ENCODE peak calls at places on chromosome 7, in four cellular contexts. One of them, this sample, is unnamed.

GRCh38 chr7:140656548-140657515 is 15.9 kb upstream of the ADCK2 start:
- DNase-seq in PC-3: peak
- DNase-seq in IMR-90: peak
- DNase-seq in ovary: no peak
- DNase-seq in this sample: no peak

GRCh38 chr7:115782716-115783460 is 247.7 kb downstream of the TFEC start:
- DNase-seq in ovary: no peak
- DNase-seq in PC-3: no peak
- DNase-seq in IMR-90: no peak
- DNase-seq in this sample: no peak

GRCh38 chr7:41993173-41993867 is 243.7 kb downstream of the GLI3 start:
- DNase-seq in PC-3: no peak
- DNase-seq in IMR-90: peak
- DNase-seq in ovary: no peak
- DNase-seq in this sample: no peak

GRCh38 chr7:87735360-87735759 is 107.2 kb downstream of the RUNDC3B start:
- DNase-seq in ovary: no peak
- DNase-seq in IMR-90: no peak
- DNase-seq in PC-3: no peak
- DNase-seq in this sample: no peak

GRCh38 chr7:133023370-133024075 is 58.4 kb downstream of the CHCHD3 start:
- DNase-seq in ovary: no peak
- DNase-seq in IMR-90: no peak
- DNase-seq in PC-3: no peak
- DNase-seq in this sample: no peak

GRCh38 chr7:114070246-114070645 is 151.4 kb upstream of the PPP1R3A start:
- DNase-seq in ovary: no peak
- DNase-seq in PC-3: no peak
- DNase-seq in IMR-90: no peak
- DNase-seq in this sample: no peak

GRCh38 chr7:3260425-3260762 is 40.7 kb upstream of the SDK1 start:
- DNase-seq in ovary: peak
- DNase-seq in PC-3: no peak
- DNase-seq in IMR-90: peak
- DNase-seq in this sample: no peak

GRCh38 chr7:1818581-1819200 is 148.6 kb downstream of the ELFN1 start:
- DNase-seq in PC-3: no peak
- DNase-seq in IMR-90: no peak
- DNase-seq in ovary: no peak
- DNase-seq in this sample: no peak

GRCh38 chr7:66741-67140 is 125.6 kb upstream of the FAM20C start:
- DNase-seq in PC-3: no peak
- DNase-seq in ovary: no peak
- DNase-seq in IMR-90: no peak
- DNase-seq in this sample: no peak

GRCh38 chr7:134431805-134432204 is 27.1 kb downstream of the AKR1B1 start:
- DNase-seq in PC-3: peak
- DNase-seq in ovary: no peak
- DNase-seq in IMR-90: no peak
- DNase-seq in this sample: no peak

GRCh38 chr7:137005873-137006272 is 137.4 kb downstream of the CHRM2 start:
- DNase-seq in ovary: no peak
- DNase-seq in PC-3: peak
- DNase-seq in IMR-90: no peak
- DNase-seq in this sample: no peak

GRCh38 chr7:12389089-12389700 is 14.5 kb downstream of the VWDE start:
- DNase-seq in ovary: no peak
- DNase-seq in PC-3: peak
- DNase-seq in IMR-90: peak
- DNase-seq in this sample: no peak

GRCh38 chr7:2084331-2084730 is 148.4 kb downstream of the MAD1L1 start:
- DNase-seq in IMR-90: no peak
- DNase-seq in PC-3: no peak
- DNase-seq in ovary: no peak
- DNase-seq in this sample: no peak

GRCh38 chr7:4201566-4201965 is 480.5 kb upstream of the FOXK1 start:
- DNase-seq in IMR-90: no peak
- DNase-seq in PC-3: no peak
- DNase-seq in ovary: no peak
- DNase-seq in this sample: no peak

GRCh38 chr7:121620206-121620605 is 224.1 kb upstream of the FAM3C start:
- DNase-seq in IMR-90: no peak
- DNase-seq in PC-3: no peak
- DNase-seq in ovary: no peak
- DNase-seq in this sample: no peak

GRCh38 chr7:35707422-35707821 is 12.5 kb upstream of the HERPUD2 start:
- DNase-seq in IMR-90: peak
- DNase-seq in PC-3: peak
- DNase-seq in ovary: no peak
- DNase-seq in this sample: no peak

GRCh38 chr7:151091988-151092387 is 5.7 kb downstream of the AGAP3 start:
- DNase-seq in IMR-90: no peak
- DNase-seq in PC-3: no peak
- DNase-seq in ovary: no peak
- DNase-seq in this sample: no peak

GRCh38 chr7:138813945-138814344 is 15.9 kb upstream of the ATP6V0A4 start:
- DNase-seq in IMR-90: no peak
- DNase-seq in PC-3: no peak
- DNase-seq in ovary: no peak
- DNase-seq in this sample: no peak

GRCh38 chr7:144513332-144513731 is 109.8 kb upstream of the NOBOX start:
- DNase-seq in PC-3: peak
- DNase-seq in IMR-90: no peak
- DNase-seq in ovary: no peak
- DNase-seq in this sample: no peak

GRCh38 chr7:123148813-123149212 is 51.0 kb downstream of the SLC13A1 start:
- DNase-seq in PC-3: peak
- DNase-seq in ovary: no peak
- DNase-seq in IMR-90: no peak
- DNase-seq in this sample: no peak

GRCh38 chr7:1543826-1544177 is 12.2 kb downstream of the TMEM184A start:
- DNase-seq in PC-3: no peak
- DNase-seq in ovary: no peak
- DNase-seq in IMR-90: no peak
- DNase-seq in this sample: no peak

GRCh38 chr7:44072364-44073231 is 7.2 kb upstream of the PGAM2 start:
- DNase-seq in PC-3: peak
- DNase-seq in IMR-90: peak
- DNase-seq in ovary: peak
- DNase-seq in this sample: peak

GRCh38 chr7:69402696-69403095 is 195.6 kb upstream of the AUTS2 start:
- DNase-seq in IMR-90: no peak
- DNase-seq in ovary: no peak
- DNase-seq in PC-3: no peak
- DNase-seq in this sample: no peak

GRCh38 chr7:69403169-69403568 is 195.1 kb upstream of the AUTS2 start:
- DNase-seq in ovary: no peak
- DNase-seq in IMR-90: no peak
- DNase-seq in PC-3: no peak
- DNase-seq in this sample: no peak

GRCh38 chr7:69395072-69395714 is 203.1 kb upstream of the AUTS2 start:
- DNase-seq in ovary: no peak
- DNase-seq in PC-3: no peak
- DNase-seq in IMR-90: no peak
- DNase-seq in this sample: no peak

GRCh38 chr7:69399038-69399800 is 199.1 kb upstream of the AUTS2 start:
- DNase-seq in IMR-90: no peak
- DNase-seq in PC-3: no peak
- DNase-seq in ovary: no peak
- DNase-seq in this sample: no peak
- H3K27ac ChIP-seq in IMR-90: no peak
- H3K27ac ChIP-seq in PC-3: no peak
- H3K27ac ChIP-seq in ovary: no peak
- H3K27ac ChIP-seq in this sample: no peak

DNA sequence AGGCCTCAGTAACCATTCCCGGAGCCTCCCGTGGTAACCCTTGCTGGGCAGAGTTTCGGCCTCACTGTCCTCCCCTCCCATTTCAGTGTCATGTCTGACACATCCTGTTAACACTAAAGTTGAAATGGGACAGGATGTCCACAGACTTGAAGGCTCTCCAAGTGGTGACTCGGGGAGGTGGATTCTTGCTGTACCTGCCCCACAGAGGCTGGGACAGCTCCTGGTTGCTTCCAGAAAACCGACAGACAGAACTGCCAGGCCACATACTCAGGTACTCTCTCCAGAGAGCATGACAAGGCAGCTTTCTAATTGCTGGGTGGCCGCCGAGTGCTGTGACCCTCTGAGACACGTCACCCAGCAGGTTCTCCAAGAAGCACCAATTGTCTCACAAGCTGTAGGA is 17.9 kb upstream of the CYTH3 start:
- DNase-seq in IMR-90: peak
- DNase-seq in PC-3: peak
- DNase-seq in ovary: no peak
- DNase-seq in this sample: no peak
- H3K27ac ChIP-seq in IMR-90: no peak
- H3K27ac ChIP-seq in PC-3: peak
- H3K27ac ChIP-seq in ovary: no peak
- H3K27ac ChIP-seq in this sample: peak

DNA sequence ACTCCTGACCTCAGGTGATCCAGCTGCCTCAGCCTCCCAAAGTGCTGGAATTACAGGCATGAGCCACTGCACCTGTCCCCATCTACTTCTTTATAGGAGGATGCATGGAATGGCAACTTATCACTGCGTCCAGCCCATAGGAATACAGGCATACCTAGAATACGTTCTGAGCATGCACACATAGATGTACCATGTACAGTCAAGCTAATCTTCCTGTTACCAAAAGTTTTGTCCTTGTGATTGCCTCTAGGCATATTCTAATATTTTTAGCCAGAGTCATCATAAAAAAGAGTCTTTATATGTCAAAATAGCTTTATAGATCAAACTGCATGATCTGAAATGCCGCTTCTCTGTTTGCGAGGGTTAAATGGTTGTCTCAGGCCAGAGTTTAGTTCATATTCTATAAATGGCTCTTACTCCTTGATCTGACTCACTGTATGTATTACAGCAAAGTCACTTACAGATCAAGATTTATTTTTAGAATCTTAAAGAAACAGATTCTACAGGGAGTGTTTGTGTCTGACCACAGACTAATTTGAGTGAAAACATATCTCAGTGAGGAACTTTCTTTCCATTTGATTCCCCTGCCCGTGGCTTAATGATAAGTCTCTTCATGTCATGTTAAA is 210.9 kb downstream of the CREB5 start:
- DNase-seq in PC-3: peak
- DNase-seq in ovary: no peak
- DNase-seq in IMR-90: peak
- DNase-seq in this sample: no peak
- H3K27ac ChIP-seq in PC-3: no peak
- H3K27ac ChIP-seq in ovary: no peak
- H3K27ac ChIP-seq in IMR-90: no peak
- H3K27ac ChIP-seq in this sample: peak

GRCh38 chr7:158541330-158542010 is 46.2 kb downstream of the PTPRN2 start:
- DNase-seq in PC-3: no peak
- DNase-seq in ovary: no peak
- DNase-seq in IMR-90: no peak
- DNase-seq in this sample: no peak
- H3K27ac ChIP-seq in PC-3: no peak
- H3K27ac ChIP-seq in ovary: no peak
- H3K27ac ChIP-seq in IMR-90: no peak
- H3K27ac ChIP-seq in this sample: no peak

DNA sequence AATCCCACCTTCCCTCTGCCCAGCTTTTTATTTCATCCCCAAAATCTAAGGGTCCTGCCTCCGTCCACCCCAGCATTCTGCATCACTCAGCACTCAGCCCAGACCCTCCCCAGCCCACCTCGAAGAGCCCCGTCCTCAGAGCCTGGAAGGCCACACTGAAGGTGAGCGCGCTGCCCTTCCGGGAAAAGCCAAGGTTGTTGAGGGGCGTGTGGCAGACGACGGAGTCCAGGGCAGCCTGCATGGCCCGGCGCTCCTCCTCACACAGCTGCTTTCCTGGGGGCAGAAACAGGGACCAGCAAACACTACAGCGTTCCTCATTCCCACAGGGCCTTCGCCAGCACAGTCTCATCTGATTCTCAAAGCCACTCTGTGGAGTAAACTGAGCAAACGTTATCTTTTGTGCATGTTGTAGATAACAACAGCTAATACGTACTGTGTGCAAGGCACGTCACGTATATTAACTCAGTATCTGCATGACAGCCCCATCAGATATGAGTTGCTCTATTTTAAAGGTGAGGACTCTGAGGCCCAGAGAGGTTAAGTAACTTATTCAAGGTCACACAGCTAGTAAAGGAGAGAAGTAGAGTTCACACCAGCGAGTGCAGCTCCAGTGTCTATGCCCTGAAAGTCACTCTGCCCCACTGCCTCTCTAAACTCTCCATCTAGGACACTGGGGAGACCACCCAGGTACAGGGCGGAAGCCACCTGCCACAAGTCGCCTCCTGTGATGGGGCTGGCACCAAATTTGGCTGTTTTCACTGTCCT is 2.8 kb downstream of the TRAPPC14 start:
- DNase-seq in IMR-90: no peak
- DNase-seq in PC-3: no peak
- DNase-seq in ovary: no peak
- DNase-seq in this sample: no peak
- H3K27ac ChIP-seq in IMR-90: no peak
- H3K27ac ChIP-seq in PC-3: no peak
- H3K27ac ChIP-seq in ovary: no peak
- H3K27ac ChIP-seq in this sample: no peak